ENCODE peak calls at places on chromosome 19, in four cellular contexts. A is CD8-positive, alpha-beta memory T cell; B is breast epithelium; C is heart right ventricle. J is an unnamed sample.

GRCh38 chr19:31675187-31675913 is 326.1 kb upstream of the TSHZ3 start:
- DNase-seq in A (no peak), B (no peak), C (no peak), J (no peak)

GRCh38 chr19:54189020-54189667 is at the start of gene MBOAT7:
- DNase-seq in A (no peak), B (no peak), C (no peak), J (no peak)

GRCh38 chr19:2494447-2495129 is 18.7 kb downstream of the GADD45B start:
- DNase-seq in A (peak; percentile 61), B (peak; percentile 55), C (peak; percentile 86), J (peak; percentile 92)

GRCh38 chr19:8592231-8593009 is 15.2 kb upstream of the MYO1F start:
- DNase-seq in A (peak; percentile 92), B (peak; percentile 97), C (peak; percentile 95), J (peak; percentile 99)

GRCh38 chr19:56748443-56748842 is 76.9 kb upstream of the ZNF835 start:
- DNase-seq in A (no peak), B (no peak), C (no peak), J (no peak)

GRCh38 chr19:46715620-46716012 is 1.3 kb downstream of the PRKD2 start:
- DNase-seq in A (no peak), B (no peak), C (no peak), J (no peak)

GRCh38 chr19:29393915-29394460 is 131.8 kb upstream of the VSTM2B start:
- DNase-seq in A (no peak), B (no peak), C (no peak), J (no peak)

GRCh38 chr19:18291019-18291524 is 9.7 kb upstream of the JUND start:
- DNase-seq in A (no peak), B (no peak), C (no peak), J (no peak)

GRCh38 chr19:46984077-46985010 is 35.3 kb upstream of the NPAS1 start:
- DNase-seq in A (no peak), B (no peak), C (no peak), J (no peak)

GRCh38 chr19:990119-990571 is 6.0 kb downstream of the WDR18 start:
- DNase-seq in A (no peak), B (no peak), C (no peak), J (no peak)

GRCh38 chr19:28377077-28377476 is 835.9 kb downstream of the UQCRFS1 start:
- DNase-seq in A (no peak), B (no peak), C (no peak), J (no peak)

GRCh38 chr19:28472843-28473242 is 740.1 kb downstream of the UQCRFS1 start:
- DNase-seq in A (no peak), B (no peak), C (no peak), J (no peak)

GRCh38 chr19:42255766-42256750 is 1.1 kb upstream of the ERF start:
- DNase-seq in A (no peak), B (peak; percentile 58), C (peak; percentile 83), J (no peak)

GRCh38 chr19:17926044-17926443 is 6.8 kb upstream of the CCDC124 start:
- DNase-seq in A (no peak), B (no peak), C (no peak), J (no peak)

GRCh38 chr19:10916602-10917001 is 11.8 kb downstream of the YIPF2 start:
- DNase-seq in A (no peak), B (no peak), C (no peak), J (no peak)

GRCh38 chr19:38395381-38396127 is 7.1 kb downstream of the SPRED3 start:
- DNase-seq in A (no peak), B (no peak), C (no peak), J (no peak)

GRCh38 chr19:5937550-5937949 is 23.5 kb downstream of the CAPS start:
- DNase-seq in A (no peak), B (no peak), C (no peak), J (no peak)
- H3K4me1 ChIP-seq in A (no peaks in the 10 kb centered on the region), B (no peaks in the 10 kb centered on the region), C (peaks cover 44% of the 10 kb centered on the region), J (no peaks in the 10 kb centered on the region)

GRCh38 chr19:43490759-43491158 is 13.8 kb downstream of the PHLDB3 start:
- DNase-seq in A (no peak), B (no peak), C (no peak), J (no peak)

GRCh38 chr19:43498233-43498830 is 6.2 kb downstream of the PHLDB3 start:
- DNase-seq in A (no peak), B (no peak), C (peak; percentile 45), J (no peak)

GRCh38 chr19:43496960-43497359 is 7.6 kb downstream of the PHLDB3 start:
- DNase-seq in A (no peak), B (no peak), C (no peak), J (no peak)

GRCh38 chr19:43499042-43499441 is 5.5 kb downstream of the PHLDB3 start:
- DNase-seq in A (no peak), B (no peak), C (no peak), J (no peak)

DNA sequence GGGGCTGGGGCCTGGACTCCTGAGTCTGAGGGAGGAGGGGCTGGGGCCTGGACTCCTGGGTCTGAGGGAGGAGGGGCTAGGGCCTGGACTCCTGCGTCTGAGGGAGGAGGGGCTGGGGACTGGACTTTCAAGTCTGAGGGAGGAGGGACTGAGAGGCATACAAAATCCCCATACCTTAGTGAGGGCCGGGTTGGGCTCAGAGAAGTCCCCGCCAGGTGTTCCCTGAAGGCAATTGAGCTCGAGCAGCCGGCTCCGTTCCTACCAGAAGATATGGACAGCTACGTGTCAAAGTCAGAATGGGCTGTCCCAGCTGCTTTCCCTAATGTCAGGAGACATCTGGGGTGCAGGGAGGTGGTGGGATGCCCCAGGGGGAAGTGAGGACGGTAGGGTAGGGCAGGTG is 9.5 kb downstream of the PHLDB3 start:
- DNase-seq in A (no peak), B (no peak), C (no peak), J (no peak)
- H3K9me3 ChIP-seq in A (no peaks in the 10 kb centered on the region), B (no peaks in the 10 kb centered on the region), C (no peaks in the 10 kb centered on the region), J (no peaks in the 10 kb centered on the region)

GRCh38 chr19:14117668-14118164 is at the start of gene PRKACA:
- DNase-seq in A (peak; percentile 97), B (peak; percentile 99), C (peak; percentile 98), J (peak; percentile 99)
- H3K4me1 ChIP-seq in A (peaks cover 34% of the 10 kb centered on the region), B (peaks cover 20% of the 10 kb centered on the region), C (peaks cover 54% of the 10 kb centered on the region), J (no peaks in the 10 kb centered on the region)

DNA sequence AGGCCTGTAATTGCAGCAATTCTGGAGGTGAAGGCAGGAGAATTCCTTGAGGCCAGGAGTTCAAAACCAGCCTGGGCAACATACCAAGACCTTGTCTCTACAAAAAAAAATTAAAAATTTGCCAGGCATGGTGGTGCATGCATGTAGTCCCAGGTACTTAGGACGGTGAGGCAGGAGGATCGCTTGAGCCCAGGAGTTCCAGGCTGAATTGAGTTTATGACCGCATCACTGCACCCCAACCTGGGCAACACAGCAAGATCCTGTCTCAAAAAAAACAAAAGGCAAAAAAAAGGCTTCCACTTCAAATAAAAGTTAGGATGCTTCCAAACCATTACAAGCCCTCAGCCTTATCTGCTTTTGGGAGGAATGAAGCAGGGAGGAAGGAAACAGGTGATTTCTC is 5.2 kb downstream of the ZNF577 start:
- DNase-seq in A (no peak), B (no peak), C (no peak), J (no peak)
- H3K9me3 ChIP-seq in A (peaks cover 63% of the 10 kb centered on the region), B (peaks cover 37% of the 10 kb centered on the region), C (no peaks in the 10 kb centered on the region), J (peaks cover 13% of the 10 kb centered on the region)

GRCh38 chr19:45005787-45006186 is 4.5 kb downstream of the RELB start:
- DNase-seq in A (no peak), B (no peak), C (no peak), J (no peak)
- H3K4me1 ChIP-seq in A (peaks cover 12% of the 10 kb centered on the region), B (no peaks in the 10 kb centered on the region), C (peaks cover 5% of the 10 kb centered on the region), J (no peaks in the 10 kb centered on the region)

DNA sequence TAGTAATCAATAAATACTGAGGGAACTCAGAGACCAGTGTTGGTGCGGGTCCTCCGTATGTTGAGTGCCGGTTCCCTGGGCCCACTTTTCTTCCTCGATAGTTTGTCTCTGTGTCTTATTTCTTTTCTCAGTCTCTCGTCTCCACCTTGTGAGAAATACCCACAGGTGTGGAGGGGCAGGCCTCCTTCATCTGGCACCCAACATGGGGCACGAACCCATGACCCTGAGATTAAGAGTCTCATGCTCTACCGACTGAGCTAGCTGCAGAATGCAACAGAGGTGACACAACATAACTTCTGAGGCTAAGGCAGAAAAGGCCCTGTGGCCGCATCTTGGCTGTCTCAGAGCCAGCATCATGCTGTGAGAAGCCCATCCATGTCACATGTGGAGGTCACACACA is 5.3 kb upstream of the ZNF613 start:
- DNase-seq in A (no peak), B (no peak), C (no peak), J (no peak)
- H3K9me3 ChIP-seq in A (peaks cover 53% of the 10 kb centered on the region), B (peaks cover 59% of the 10 kb centered on the region), C (peaks cover 20% of the 10 kb centered on the region), J (peaks cover 30% of the 10 kb centered on the region)